ENCODE peak calls at places on chromosome 9, in seven cellular contexts. E, R, Q, W, M, P and G are unnamed samples.

GRCh38 chr9:88747768-88748167 is 212.8 kb downstream of the NXNL2 start:
- DNase-seq in R (peak), E (no peak), M (no peak), Q (no peak), P (no peak), W (no peak), G (no peak)

GRCh38 chr9:219670-220365 is 5.2 kb downstream of the DOCK8 start:
- DNase-seq in R (no peak), Q (no peak), M (no peak), P (no peak), W (no peak), E (no peak), G (no peak)

GRCh38 chr9:111807197-111807596 is 12.5 kb upstream of the SHOC1 start:
- DNase-seq in W (no peak), Q (no peak), R (peak), M (no peak), P (no peak), E (no peak), G (no peak)

GRCh38 chr9:134709512-134710270 is 68.1 kb downstream of the COL5A1 start:
- DNase-seq in Q (no peak), E (no peak), P (peak), M (no peak), R (no peak), W (no peak), G (no peak)

GRCh38 chr9:87683751-87684626 is 41.9 kb upstream of the CTSL start:
- DNase-seq in E (no peak), R (no peak), P (no peak), M (no peak), W (no peak), Q (no peak), G (peak)

GRCh38 chr9:107351382-107352045 is 68.4 kb downstream of the RAD23B start:
- DNase-seq in Q (no peak), R (peak), E (no peak), M (no peak), P (no peak), W (no peak), G (no peak)

GRCh38 chr9:98743818-98744611 is 35.3 kb upstream of the GABBR2 start:
- DNase-seq in M (no peak), Q (no peak), R (no peak), E (no peak), P (no peak), W (no peak), G (no peak)

GRCh38 chr9:111805841-111806241 is 11.1 kb upstream of the SHOC1 start:
- DNase-seq in Q (no peak), P (no peak), W (no peak), R (peak), E (no peak), M (no peak), G (no peak)